ENCODE peak calls at places on chromosomes 2 and 18, in nine cellular contexts. S is nephron progenitor cell; C is M059J; A is NCI-H1694 treated with DMSO at 0.1 percent for 48 hours; T is stimulated activated naive CD8-positive, alpha-beta T cell treated with anti-CD3 and anti-CD28 coated beads, Interleukin-15, Interleukin-2, amounts not matched to agents 100 U/mL and 50 U/mL, for 24 hours; J is GM20000; L is HEK293T; W is naive thymus-derived CD8-positive, alpha-beta T cell; M is activated CD8-positive, alpha-beta memory T cell treated with anti-CD3 and anti-CD28 coated beads for 48 hours. B is an unnamed sample.

GRCh38 chr2:122590524-122590923 is 835.1 kb downstream of the TSN start:
- DNase-seq in C (no peak), L (no peak), S (no peak), W (no peak), M (no peak), J (no peak), A (no peak), T (no peak), B (no peak)

GRCh38 chr2:194725169-194725568 is 931.9 kb upstream of the SLC39A10 start:
- DNase-seq in L (no peak), S (no peak), M (no peak), A (no peak), W (no peak), T (no peak), C (no peak), J (no peak), B (no peak)

GRCh38 chr2:16112972-16113560 is 172.7 kb downstream of the MYCN start:
- DNase-seq in C (no peak), T (no peak), J (no peak), M (no peak), S (no peak), L (no peak), W (no peak), A (no peak), B (no peak)

GRCh38 chr18:57621252-57621607 is 406 bp downstream of the NARS1 start:
- DNase-seq in C (peak), T (no peak), S (no peak), J (no peak), A (no peak), M (peak), W (no peak), L (peak), B (no peak)

GRCh38 chr2:38155-38554 is 8.2 kb downstream of the FAM110C start:
- DNase-seq in M (no peak), C (peak), L (no peak), W (no peak), T (no peak), J (no peak), A (no peak), S (no peak), B (no peak)

GRCh38 chr2:207694811-207695281 is 16.6 kb upstream of the CCNYL1 start:
- DNase-seq in S (no peak), T (no peak), J (no peak), C (peak), W (no peak), L (no peak), A (no peak), M (no peak), B (no peak)

GRCh38 chr18:28177828-28178635 is 1.1 kb upstream of the CDH2 start:
- DNase-seq in S (peak), J (peak), W (no peak), L (peak), A (peak), T (peak), C (peak), M (no peak), B (no peak)

GRCh38 chr2:43082111-43082877 is 144.1 kb downstream of the ZFP36L2 start:
- DNase-seq in C (peak), A (no peak), M (no peak), S (no peak), T (no peak), W (no peak), J (no peak), L (no peak), B (peak)

GRCh38 chr2:110714824-110715223 is 17.5 kb upstream of the ACOXL start:
- DNase-seq in L (no peak), T (no peak), M (no peak), S (no peak), A (no peak), J (no peak), C (no peak), W (no peak), B (no peak)

GRCh38 chr18:62939925-62940324 is 224.6 kb downstream of the PHLPP1 start:
- DNase-seq in J (no peak), M (no peak), T (no peak), L (no peak), S (no peak), A (no peak), C (no peak), W (no peak), B (no peak)